ENCODE peak calls at places on chromosomes 4 and X, in five cellular contexts. G is kidney epithelial cell; A is CD4-positive, CD25-positive, alpha-beta regulatory T cell; J is EL; P is activated CD4-positive, alpha-beta T cell treated with anti-CD3 and anti-CD28 coated beads for 36 hours. Z is an unnamed sample.

GRCh38 chrX:97461763-97462162 is 578.1 kb downstream of the RPA4 start:
- DNase-seq in A (no peak), G (no peak), P (no peak), J (no peak), Z (no peak)

GRCh38 chr4:101101072-101101471 is 246.3 kb downstream of the PPP3CA start:
- DNase-seq in G (no peak), P (no peak), A (no peak), J (no peak), Z (no peak)

GRCh38 chr4:1799364-1799996 is 6.4 kb downstream of the FGFR3 start:
- DNase-seq in P (no peak), G (no peak), A (no peak), J (no peak), Z (no peak)

GRCh38 chrX:30653415-30654131 is at the start of gene GK:
- DNase-seq in A (no peak), G (no peak), J (peak; percentile 6), P (peak; percentile 33), Z (no peak)

GRCh38 chr4:76002176-76002575 is 5.1 kb downstream of the CXCL9 start:
- DNase-seq in P (no peak), A (no peak), J (peak; percentile 25), G (no peak), Z (no peak)

GRCh38 chrX:26442340-26442739 is 226.4 kb downstream of the MAGEB5 start:
- DNase-seq in A (no peak), J (no peak), G (no peak), P (no peak), Z (no peak)

GRCh38 chrX:49155243-49155899 is 7.2 kb upstream of the MAGIX start:
- DNase-seq in P (peak; percentile 63), A (no peak), J (peak; percentile 71), G (no peak), Z (peak; percentile 37)

GRCh38 chrX:47831788-47832187 is 4.9 kb upstream of the ZNF81 start:
- DNase-seq in A (peak; percentile 54), P (peak; percentile 68), J (peak; percentile 37), G (no peak), Z (peak; percentile 50)

GRCh38 chr4:151169223-151169622 is 69.8 kb downstream of the RPS3A start:
- DNase-seq in P (no peak), A (no peak), G (peak; percentile 67), J (peak; percentile 75), Z (no peak)

GRCh38 chrX:130084651-130085237 is 25.6 kb downstream of the ELF4 start:
- DNase-seq in G (no peak), A (no peak), J (no peak), P (peak; percentile 52), Z (peak; percentile 39)

GRCh38 chr4:3045500-3045850 is 28.9 kb downstream of the HTT-AS start:
- DNase-seq in A (peak; percentile 86), J (peak; percentile 23), G (no peak), P (peak; percentile 78), Z (no peak)

GRCh38 chr4:90415116-90415515 is 287.9 kb downstream of the CCSER1 start:
- DNase-seq in P (no peak), G (no peak), J (no peak), A (no peak), Z (no peak)

GRCh38 chrX:111168314-111168713 is 72.3 kb downstream of the PAK3 start:
- DNase-seq in A (no peak), G (no peak), P (peak; percentile 4), J (peak; percentile 0), Z (no peak)

GRCh38 chr4:21452931-21453330 is 495.6 kb downstream of the KCNIP4 start:
- DNase-seq in G (peak; percentile 32), J (no peak), A (no peak), P (no peak), Z (no peak)

GRCh38 chr4:111689731-111690130 is 455.5 kb upstream of the FAM241A start:
- DNase-seq in G (peak; percentile 38), A (no peak), J (peak; percentile 55), P (no peak), Z (no peak)

GRCh38 chr4:56907009-56907408 is 691 bp upstream of the REST start:
- DNase-seq in A (peak; percentile 36), G (no peak), J (no peak), P (peak; percentile 35), Z (peak; percentile 14)

GRCh38 chrX:16978193-16978984 is 31.9 kb downstream of the REPS2 start:
- DNase-seq in A (no peak), P (no peak), G (no peak), J (no peak), Z (no peak)

GRCh38 chrX:53211391-53211978 is 13.5 kb downstream of the KDM5C start:
- DNase-seq in G (no peak), J (peak; percentile 57), A (no peak), P (no peak), Z (no peak)

GRCh38 chrX:38993500-38993899 is 192.2 kb downstream of the MID1IP1 start:
- DNase-seq in A (no peak), P (no peak), J (no peak), G (no peak), Z (no peak)

GRCh38 chrX:111095974-111096870 is at the start of gene PAK3:
- DNase-seq in G (peak; percentile 55), J (peak; percentile 65), A (peak; percentile 28), P (peak; percentile 40), Z (peak; percentile 4)

GRCh38 chrX:10167573-10167972 is 10.8 kb downstream of the CLCN4 start:
- DNase-seq in A (no peak), G (no peak), J (no peak), P (no peak), Z (no peak)

GRCh38 chrX:11629593-11630211 is 36.0 kb downstream of the ARHGAP6 start:
- DNase-seq in P (no peak), J (peak; percentile 37), A (no peak), G (peak; percentile 9), Z (no peak)

GRCh38 chr4:74157116-74157742 is 689 bp upstream of the MTHFD2L start:
- DNase-seq in G (no peak), J (peak; percentile 35), P (no peak), A (no peak), Z (no peak)